ENCODE peak calls at places on chromosomes 13 and 19, in nine cellular contexts. J is fibroblast of lung; D is heart left ventricle; U is CD8-positive, alpha-beta memory T cell; S is HAP-1; C is mucosa of descending colon; N is endothelial cell of umbilical vein; Q is uterus; X is Peyer's patch. V is an unnamed sample. For H3K36me3, the result is how much of the 10 kb centered on the place peaks cover.

GRCh38 chr19:19258589-19259338 is 14.3 kb downstream of the TM6SF2 start:
- DNase-seq in S (no peak), N (no peak), C (no peak), X (no peak), U (no peak), Q (no peak), D (no peak), J (no peak), V (no peak)

GRCh38 chr19:55474269-55475265 is 1.9 kb upstream of the ZNF628 start:
- DNase-seq in J (peak), N (no peak), Q (no peak), D (no peak), X (no peak), U (no peak), S (no peak), C (no peak), V (peak)

GRCh38 chr19:19039901-19040300 is 6.5 kb downstream of the ARMC6 start:
- DNase-seq in U (peak), S (no peak), N (no peak), D (no peak), C (no peak), X (no peak), Q (no peak), J (no peak), V (no peak)

GRCh38 chr13:75647126-75647784 is 11.1 kb downstream of the LMO7 start:
- DNase-seq in D (no peak), J (peak), C (no peak), U (no peak), Q (no peak), S (no peak), X (no peak), N (no peak), V (no peak)

GRCh38 chr13:31014461-31014860 is 82.0 kb downstream of the TEX26 start:
- DNase-seq in S (no peak), Q (no peak), C (no peak), D (no peak), X (no peak), N (no peak), U (no peak), J (no peak), V (no peak)

GRCh38 chr19:19040417-19040816 is 7.0 kb downstream of the ARMC6 start:
- DNase-seq in N (no peak), Q (peak), S (no peak), D (no peak), J (peak), X (peak), C (no peak), U (no peak), V (peak)

GRCh38 chr19:2136796-2137195 is 14.6 kb downstream of the AP3D1 start:
- DNase-seq in Q (no peak), J (no peak), U (no peak), C (no peak), X (no peak), S (no peak), D (no peak), N (no peak), V (no peak)

GRCh38 chr13:80030491-80030890 is 310.4 kb downstream of the SPRY2 start:
- DNase-seq in Q (no peak), X (peak), U (no peak), D (peak), J (no peak), S (no peak), C (peak), N (peak), V (peak)

GRCh38 chr13:43831088-43831487 is 44.3 kb upstream of the ENOX1 start:
- DNase-seq in S (no peak), D (no peak), N (no peak), U (no peak), Q (no peak), J (peak), C (no peak), X (no peak), V (peak)

GRCh38 chr19:12777217-12778019 is 2.1 kb upstream of the HOOK2 start:
- DNase-seq in X (peak), N (peak), S (peak), Q (peak), D (peak), J (peak), U (peak), C (peak), V (peak)

GRCh38 chr19:8973501-8974091 is 36.6 kb downstream of the MUC16 start:
- DNase-seq in C (peak), D (no peak), S (no peak), J (peak), N (no peak), Q (no peak), X (no peak), U (no peak), V (no peak)

GRCh38 chr19:55383789-55384575 is at the start of gene TMEM238:
- DNase-seq in Q (peak), U (peak), X (peak), C (peak), D (peak), S (peak), N (peak), J (peak), V (peak)

GRCh38 chr13:112452380-112453206 is 76.4 kb downstream of the SPACA7 start:
- DNase-seq in X (no peak), U (no peak), D (no peak), J (no peak), Q (no peak), S (no peak), N (no peak), C (no peak), V (no peak)

GRCh38 chr13:36998624-36999041 is 507 bp downstream of the ALG5 start:
- DNase-seq in J (peak), C (peak), Q (peak), X (peak), N (no peak), S (no peak), D (no peak), U (peak), V (no peak)

GRCh38 chr19:45558399-45558878 is 26.2 kb downstream of the OPA3 start:
- DNase-seq in U (peak), X (peak), Q (no peak), D (no peak), J (peak), N (peak), S (peak), C (peak), V (no peak)

GRCh38 chr19:7917292-7918061 is 2.7 kb upstream of the SNAPC2 start:
- DNase-seq in S (peak), X (peak), N (peak), J (peak), U (peak), C (peak), D (no peak), Q (peak), V (no peak)

GRCh38 chr19:13968383-13968935 is 16.1 kb downstream of the DCAF15 start:
- DNase-seq in X (no peak), N (no peak), J (no peak), D (no peak), U (no peak), C (no peak), Q (no peak), S (no peak), V (no peak)

GRCh38 chr13:78742659-78743058 is 83.7 kb upstream of the OBI1 start:
- DNase-seq in N (no peak), S (no peak), Q (no peak), X (no peak), D (no peak), U (no peak), J (no peak), C (no peak), V (no peak)

GRCh38 chr13:102902789-102903347 is 57.0 kb downstream of the ERCC5 start:
- DNase-seq in X (no peak), D (peak), Q (no peak), J (no peak), C (no peak), U (no peak), N (no peak), S (no peak), V (no peak)

GRCh38 chr19:2811221-2811722 is 8.4 kb upstream of the ZNF554 start:
- DNase-seq in N (no peak), S (no peak), U (no peak), X (peak), Q (no peak), C (peak), D (no peak), J (no peak), V (no peak)

GRCh38 chr19:35195822-35196221 is 32.7 kb downstream of the FAM187B start:
- DNase-seq in S (no peak), X (no peak), N (no peak), Q (no peak), U (no peak), C (no peak), J (no peak), D (no peak), V (no peak)

GRCh38 chr19:16527971-16528521 is 14.2 kb downstream of the CHERP start:
- DNase-seq in S (peak), N (peak), X (peak), C (peak), Q (no peak), D (no peak), U (peak), J (no peak), V (no peak)

GRCh38 chr13:99312493-99312883 is 5.3 kb upstream of the GPR183 start:
- DNase-seq in J (peak), Q (peak), S (no peak), U (no peak), X (peak), N (no peak), D (peak), C (peak), V (peak)

GRCh38 chr13:31044658-31045620 is 112.5 kb downstream of the TEX26 start:
- DNase-seq in Q (no peak), X (peak), J (no peak), C (peak), S (no peak), U (no peak), N (peak), D (no peak), V (no peak)

GRCh38 chr13:111280666-111281577 is 39.5 kb upstream of the TEX29 start:
- DNase-seq in X (no peak), S (no peak), Q (no peak), D (no peak), J (peak), U (no peak), C (no peak), N (no peak), V (no peak)

GRCh38 chr13:111283457-111283856 is 37.0 kb upstream of the TEX29 start:
- DNase-seq in J (no peak), Q (no peak), X (no peak), N (no peak), S (no peak), C (no peak), U (no peak), D (no peak), V (no peak)

GRCh38 chr13:111281751-111282311 is 38.6 kb upstream of the TEX29 start:
- DNase-seq in U (no peak), S (no peak), Q (no peak), C (no peak), D (peak), N (no peak), X (no peak), J (peak), V (no peak)

GRCh38 chr13:111282997-111283396 is 37.4 kb upstream of the TEX29 start:
- DNase-seq in U (no peak), N (no peak), X (no peak), S (no peak), C (no peak), D (no peak), J (no peak), Q (no peak), V (no peak)

DNA sequence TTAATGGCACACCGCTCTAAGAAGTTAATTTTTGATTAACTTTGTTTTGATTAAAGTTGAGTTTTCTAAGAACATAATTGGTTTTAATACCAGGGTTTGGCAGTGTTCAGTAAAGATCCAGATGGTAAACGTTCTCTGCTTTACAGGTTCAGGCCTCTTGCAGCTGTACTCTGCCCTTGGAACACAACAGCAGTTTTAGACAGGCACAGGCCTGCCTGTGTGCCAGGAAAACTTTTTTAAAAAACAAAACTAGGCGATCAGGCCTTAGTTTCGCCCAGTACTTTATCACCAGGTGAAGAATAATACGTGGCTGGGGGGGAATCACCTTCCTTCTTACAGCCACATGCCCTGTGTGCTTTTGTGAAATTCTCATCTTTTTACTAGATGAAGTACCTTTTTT is 38.0 kb upstream of the TEX29 start:
- DNase-seq in S (no peak), C (no peak), U (no peak), Q (no peak), J (no peak), X (no peak), D (no peak), N (no peak), V (no peak)
- H3K36me3 ChIP-seq in S (under half), C (under half), U (under half), Q (under half), J (under half), X (under half), D (under half), N (half or more), V (under half)

GRCh38 chr19:10226376-10227214 is 4.5 kb downstream of the S1PR2 start:
- DNase-seq in N (no peak), S (no peak), X (peak), Q (peak), J (peak), U (no peak), C (peak), D (peak), V (no peak)
- H3K4me3 ChIP-seq in N (no peak), S (no peak), X (no peak), Q (peak), J (no peak), U (no peak), C (no peak), D (no peak), V (no peak)

GRCh38 chr19:23541991-23542390 is 145.0 kb downstream of the ZNF675 start:
- DNase-seq in D (no peak), Q (no peak), J (no peak), C (no peak), N (no peak), U (no peak), X (no peak), S (no peak), V (no peak)
- H3K36me3 ChIP-seq in D (under half), Q (under half), J (under half), C (under half), N (under half), U (under half), X (under half), S (under half), V (under half)

GRCh38 chr19:44107751-44108150 is 5.4 kb upstream of the ZNF225 start:
- DNase-seq in C (no peak), Q (no peak), J (no peak), U (no peak), X (no peak), N (no peak), S (no peak), D (no peak), V (no peak)
- H3K4me3 ChIP-seq in C (no peak), Q (no peak), J (no peak), U (no peak), X (no peak), N (no peak), S (no peak), D (no peak), V (no peak)

GRCh38 chr19:41844601-41845000 is at the start of gene LYPD4:
- DNase-seq in N (no peak), U (no peak), J (no peak), C (no peak), Q (no peak), X (no peak), D (no peak), S (no peak), V (no peak)
- H3K36me3 ChIP-seq in N (under half), U (under half), J (under half), C (under half), Q (under half), X (under half), D (under half), S (under half), V (under half)

V was measured in MG63.